ENCODE peak calls at places on chromosome 1, in seven cellular contexts. C, K, G, D, Y, S and M are unnamed samples.

GRCh38 chr1:152160553-152160952 is 1.5 kb upstream of the RPTN start:
- DNase-seq in G (no peak), S (no peak), D (no peak), K (no peak), Y (no peak), C (no peak), M (no peak)

GRCh38 chr1:200590001-200590400 is 30.6 kb downstream of the KIF14 start:
- DNase-seq in C (no peak), K (no peak), Y (no peak), D (no peak), G (no peak), S (no peak), M (no peak)

GRCh38 chr1:218480691-218481099 is 135.6 kb downstream of the TGFB2 start:
- DNase-seq in C (peak), K (no peak), G (no peak), S (no peak), D (no peak), Y (no peak), M (peak)

GRCh38 chr1:162253790-162254189 is 122.9 kb downstream of the SPATA46 start:
- DNase-seq in G (no peak), C (no peak), K (no peak), D (no peak), Y (no peak), S (no peak), M (no peak)

GRCh38 chr1:173330149-173330951 is 123.2 kb upstream of the TNFSF4 start:
- DNase-seq in C (peak), D (peak), K (no peak), S (no peak), G (no peak), Y (no peak), M (peak)

GRCh38 chr1:16033101-16033632 is 10.4 kb upstream of the CLCNKB start:
- DNase-seq in D (no peak), K (no peak), G (no peak), Y (no peak), C (no peak), S (no peak), M (no peak)

GRCh38 chr1:61420909-61421835 is 303.8 kb downstream of the TM2D1 start:
- DNase-seq in D (no peak), K (no peak), Y (no peak), S (no peak), C (no peak), G (no peak), M (no peak)

GRCh38 chr1:184605941-184606340 is 148.7 kb downstream of the EDEM3 start:
- DNase-seq in K (no peak), Y (no peak), G (no peak), D (no peak), S (no peak), C (peak), M (no peak)

GRCh38 chr1:24551290-24551859 is 4.5 kb upstream of the NCMAP start:
- DNase-seq in C (no peak), Y (no peak), S (no peak), D (no peak), G (no peak), K (no peak), M (no peak)